ENCODE peak calls at places on chromosomes 5 and 9, in seven cellular contexts. P is stimulated activated CD4-positive, alpha-beta T cell treated with anti-CD3 and anti-CD28 coated beads, TNF-alpha, amount 100 ng/mL, for 1 hour; Z is endodermal cell; H is activated T-helper 1 cell treated with Interleukin-2 at 50 U/mL for 16 hours; M is psoas muscle; U is T1000; I is germinal center. X is an unnamed sample.

GRCh38 chr9:78001946-78002731 is 29.5 kb downstream of the GNAQ start:
- DNase-seq in I (no peak), U (no peak), M (no peak), H (no peak), Z (no peak), P (no peak), X (no peak)

GRCh38 chr9:124084087-124084486 is 72.5 kb downstream of the LHX2 start:
- DNase-seq in I (no peak), P (no peak), M (no peak), Z (no peak), U (no peak), H (no peak), X (no peak)

GRCh38 chr9:134418354-134418753 is 92.1 kb downstream of the RXRA start:
- DNase-seq in H (no peak), U (no peak), Z (no peak), M (peak; percentile 80), P (no peak), I (no peak), X (no peak)

GRCh38 chr9:125995706-125996105 is 248.5 kb downstream of the PBX3 start:
- DNase-seq in H (no peak), U (no peak), M (peak; percentile 4), P (no peak), Z (no peak), I (no peak), X (no peak)

GRCh38 chr9:91825866-91826265 is 124.2 kb downstream of the ROR2 start:
- DNase-seq in H (no peak), U (no peak), P (no peak), Z (no peak), M (no peak), I (no peak), X (no peak)

GRCh38 chr5:140084466-140084865 is 29.4 kb upstream of the PURA start:
- DNase-seq in I (no peak), Z (no peak), P (no peak), U (no peak), M (no peak), H (no peak), X (no peak)

GRCh38 chr5:125044491-125045282 is 298.2 kb upstream of the ZNF608 start:
- DNase-seq in I (no peak), Z (no peak), M (no peak), U (no peak), H (no peak), P (no peak), X (no peak)

GRCh38 chr5:57408714-57409113 is 73.9 kb downstream of the ACTBL2 start:
- DNase-seq in U (no peak), M (no peak), Z (no peak), P (no peak), I (no peak), H (no peak), X (no peak)

GRCh38 chr5:28408186-28408585 is 1369.8 kb upstream of the CDH9 start:
- DNase-seq in I (no peak), P (no peak), U (peak; percentile 81), M (no peak), H (no peak), Z (no peak), X (no peak)

GRCh38 chr9:2157277-2158105 is 142.3 kb downstream of the SMARCA2 start:
- DNase-seq in U (no peak), Z (peak; percentile 63), M (peak; percentile 87), H (no peak), P (no peak), I (peak; percentile 25), X (no peak)

GRCh38 chr5:168679515-168679920 is 100.3 kb upstream of the PANK3 start:
- DNase-seq in M (peak; percentile 74), I (peak; percentile 60), Z (peak; percentile 96), U (no peak), P (peak; percentile 33), H (peak; percentile 21), X (peak; percentile 46)

GRCh38 chr5:36180556-36181350 is 28.8 kb downstream of the SKP2 start:
- DNase-seq in Z (no peak), U (no peak), P (no peak), M (no peak), I (no peak), H (no peak), X (no peak)

GRCh38 chr9:4152876-4153275 is 147.0 kb downstream of the GLIS3 start:
- DNase-seq in H (no peak), P (no peak), M (no peak), U (no peak), Z (no peak), I (no peak), X (no peak)

GRCh38 chr9:90915693-90916092 is 114.1 kb downstream of the SYK start:
- DNase-seq in M (no peak), I (peak; percentile 49), H (no peak), Z (peak; percentile 84), P (peak; percentile 16), U (no peak), X (no peak)

GRCh38 chr9:127452481-127453092 is 1.3 kb downstream of the LRSAM1 start:
- DNase-seq in H (no peak), Z (no peak), U (no peak), M (peak; percentile 65), P (no peak), I (no peak), X (peak; percentile 47)

GRCh38 chr9:113516840-113517577 is 53.5 kb downstream of the RGS3 start:
- DNase-seq in P (peak; percentile 37), M (no peak), Z (no peak), I (peak; percentile 60), U (no peak), H (peak; percentile 42), X (no peak)

GRCh38 chr5:157971466-157972324 is 112.8 kb upstream of the CLINT1 start:
- DNase-seq in H (no peak), I (no peak), M (no peak), Z (peak; percentile 83), P (no peak), U (no peak), X (peak; percentile 48)

GRCh38 chr5:146877783-146878470 is 630 bp downstream of the PPP2R2B start:
- DNase-seq in H (peak; percentile 1), Z (peak; percentile 81), I (peak; percentile 11), P (peak; percentile 1), U (peak; percentile 41), M (peak; percentile 43), X (peak; percentile 48)

GRCh38 chr9:116616304-116616914 is 70.7 kb upstream of the TRIM32 start:
- DNase-seq in M (no peak), P (no peak), I (no peak), Z (no peak), U (no peak), H (no peak), X (no peak)

GRCh38 chr9:126379661-126380365 is 53.2 kb downstream of the MVB12B start:
- DNase-seq in I (no peak), H (no peak), M (no peak), P (no peak), U (no peak), Z (no peak), X (no peak)

GRCh38 chr9:109286571-109286977 is 34.3 kb downstream of the EPB41L4B start:
- DNase-seq in H (no peak), P (no peak), Z (no peak), M (no peak), U (no peak), I (no peak), X (peak; percentile 84)

GRCh38 chr9:126146254-126147145 is 180.1 kb upstream of the MVB12B start:
- DNase-seq in Z (peak; percentile 92), U (no peak), P (no peak), M (no peak), I (peak; percentile 50), H (no peak), X (peak; percentile 53)

GRCh38 chr9:137369111-137369787 is 53.7 kb downstream of the EXD3 start:
- DNase-seq in H (no peak), Z (peak; percentile 47), I (no peak), U (no peak), M (no peak), P (no peak), X (no peak)

GRCh38 chr5:132490484-132491367 is at the start of gene IRF1:
- DNase-seq in Z (peak; percentile 98), I (peak; percentile 96), H (peak; percentile 96), P (peak; percentile 99), M (peak; percentile 98), U (peak; percentile 93), X (peak; percentile 90)

GRCh38 chr5:58188287-58188651 is 271.6 kb downstream of the PLK2 start:
- DNase-seq in I (no peak), U (no peak), P (no peak), M (no peak), H (no peak), Z (no peak), X (no peak)

GRCh38 chr5:98292496-98292895 is 481.0 kb upstream of the RGMB start:
- DNase-seq in H (no peak), P (no peak), M (no peak), U (no peak), I (no peak), Z (no peak), X (no peak)

GRCh38 chr5:53041071-53041692 is 52.0 kb downstream of the ITGA2 start:
- DNase-seq in I (no peak), Z (no peak), M (no peak), U (no peak), P (no peak), H (no peak), X (no peak)

GRCh38 chr9:127910613-127911205 is 6.1 kb downstream of the ST6GALNAC4 start:
- DNase-seq in H (no peak), I (no peak), Z (no peak), P (no peak), U (no peak), M (peak; percentile 46), X (peak; percentile 31)

GRCh38 chr9:129822825-129823162 is 1.1 kb downstream of the TOR1A start:
- DNase-seq in Z (no peak), P (no peak), H (no peak), U (no peak), M (no peak), I (no peak), X (no peak)

GRCh38 chr5:37816883-37817282 is 23.0 kb downstream of the GDNF start:
- DNase-seq in H (no peak), M (no peak), Z (no peak), I (no peak), U (no peak), P (no peak), X (no peak)

GRCh38 chr5:81513982-81514381 is 120.0 kb upstream of the ACOT12 start:
- DNase-seq in U (no peak), I (peak; percentile 15), P (no peak), H (no peak), Z (no peak), M (no peak), X (no peak)

GRCh38 chr5:55140908-55141665 is 18.9 kb upstream of the GPX8 start:
- DNase-seq in M (no peak), H (no peak), Z (no peak), U (no peak), I (no peak), P (no peak), X (no peak)

GRCh38 chr5:65535529-65535987 is 27.4 kb downstream of the CENPK start:
- DNase-seq in M (no peak), Z (no peak), U (no peak), H (no peak), I (no peak), P (no peak), X (no peak)

GRCh38 chr5:127187711-127188110 is 102.9 kb upstream of the MEGF10 start:
- DNase-seq in H (no peak), I (no peak), U (no peak), M (no peak), Z (no peak), P (no peak), X (no peak)

GRCh38 chr5:173741729-173742431 is 125.4 kb upstream of the BOD1 start:
- DNase-seq in I (no peak), U (no peak), M (no peak), Z (no peak), P (no peak), H (no peak), X (no peak)

GRCh38 chr5:136030956-136031611 is 2.3 kb downstream of the TGFBI start:
- DNase-seq in U (no peak), I (no peak), M (no peak), H (no peak), P (no peak), Z (peak; percentile 26), X (no peak)

GRCh38 chr5:89930591-89931383 is 478.8 kb downstream of the CETN3 start:
- DNase-seq in U (no peak), M (no peak), I (no peak), Z (no peak), H (no peak), P (no peak), X (no peak)